ENCODE peak calls at places on chromosomes 4 and X, in five cellular contexts. N is T-helper 1 cell; H is activated naive CD8-positive, alpha-beta T cell treated with anti-CD3 and anti-CD28 coated beads, Interleukin-2, amount 50 U/mL, for 24 hours; X is kidney; U is HTR-8/SVneo. G is an unnamed sample.

GRCh38 chr4:73676136-73676535 is 55.9 kb upstream of the RASSF6 start:
- DNase-seq in H (no peak), N (no peak), X (no peak), U (no peak), G (no peak)

GRCh38 chr4:110120506-110120905 is 77.9 kb downstream of the ELOVL6 start:
- DNase-seq in N (no peak), H (no peak), X (no peak), U (no peak), G (no peak)

GRCh38 chr4:159856451-159856850 is 753.6 kb downstream of the RAPGEF2 start:
- DNase-seq in U (no peak), N (no peak), X (no peak), H (no peak), G (no peak)

GRCh38 chr4:108828620-108829019 is 65.8 kb upstream of the ETNPPL start:
- DNase-seq in U (no peak), X (no peak), N (no peak), H (no peak), G (no peak)

GRCh38 chr4:575281-576141 is 584 bp downstream of the TMEM271 start:
- DNase-seq in U (no peak), N (no peak), X (no peak), H (peak), G (no peak)

GRCh38 chr4:93828332-93828829 is at the start of gene ATOH1:
- DNase-seq in U (no peak), H (no peak), X (no peak), N (no peak), G (no peak)

GRCh38 chr4:114132830-114133229 is 153.4 kb upstream of the ARSJ start:
- DNase-seq in N (no peak), H (no peak), X (no peak), U (no peak), G (no peak)

GRCh38 chr4:105145913-105146285 is 777 bp upstream of the TET2 start:
- DNase-seq in U (no peak), H (peak), N (peak), X (peak), G (no peak)

GRCh38 chr4:86848732-86849617 is at the start of gene SLC10A6:
- DNase-seq in N (no peak), H (no peak), X (no peak), U (no peak), G (no peak)

GRCh38 chrX:63470506-63470905 is 119.4 kb upstream of the SPIN4 start:
- DNase-seq in X (no peak), U (no peak), H (no peak), N (no peak), G (no peak)

GRCh38 chr4:111066887-111067286 is 444.0 kb upstream of the PITX2 start:
- DNase-seq in H (no peak), X (no peak), U (no peak), N (no peak), G (no peak)

GRCh38 chr4:100314057-100314456 is 123.8 kb upstream of the DDIT4L start:
- DNase-seq in H (no peak), U (no peak), X (no peak), N (no peak), G (no peak)

GRCh38 chrX:154526901-154527675 is 11.1 kb upstream of the FAM3A start:
- DNase-seq in H (peak), X (peak), N (no peak), U (no peak), G (peak)

GRCh38 chr4:122584517-122584916 is 36.3 kb downstream of the IL21 start:
- DNase-seq in U (no peak), H (no peak), N (no peak), X (no peak), G (peak)

GRCh38 chrX:148530464-148531077 is 30.2 kb downstream of the AFF2 start:
- DNase-seq in U (no peak), X (no peak), N (no peak), H (peak), G (peak)

GRCh38 chr4:8840006-8840793 is 31.4 kb downstream of the HMX1 start:
- DNase-seq in X (peak), N (no peak), U (no peak), H (no peak), G (no peak)

GRCh38 chrX:42694260-42694815 is 83.6 kb downstream of the PPP1R2C start:
- DNase-seq in N (no peak), H (no peak), U (no peak), X (no peak), G (peak)

GRCh38 chrX:102863735-102864134 is 73.3 kb upstream of the RAB40AL start:
- DNase-seq in U (peak), X (peak), H (peak), N (peak), G (peak)

GRCh38 chrX:131763674-131764073 is 219.8 kb downstream of the OR13H1 start:
- DNase-seq in X (no peak), N (no peak), H (no peak), U (no peak), G (no peak)

GRCh38 chr4:14152834-14153519 is 525.5 kb upstream of the BOD1L1 start:
- DNase-seq in U (no peak), X (no peak), H (no peak), N (no peak), G (no peak)

GRCh38 chrX:85506871-85507270 is 127.4 kb upstream of the POF1B start:
- DNase-seq in N (no peak), H (no peak), U (no peak), X (no peak), G (no peak)

GRCh38 chr4:107825072-107825789 is 499 bp downstream of the SGMS2 start:
- DNase-seq in U (peak), N (no peak), X (peak), H (no peak), G (peak)

GRCh38 chrX:107450823-107451509 is 1.5 kb downstream of the FRMPD3 start:
- DNase-seq in U (no peak), N (no peak), X (no peak), H (no peak), G (no peak)

GRCh38 chr4:176475091-176475490 is 155.3 kb downstream of the SPCS3 start:
- DNase-seq in N (no peak), X (no peak), H (no peak), U (no peak), G (no peak)

GRCh38 chr4:183507928-183508327 is 3.1 kb downstream of the ING2 start:
- DNase-seq in U (no peak), X (no peak), H (no peak), N (no peak), G (no peak)

GRCh38 chr4:150325872-150326271 is 247.6 kb downstream of the DCLK2 start:
- DNase-seq in X (no peak), U (no peak), H (no peak), N (no peak), G (no peak)

GRCh38 chrX:111328858-111329257 is 58.6 kb upstream of the CAPN6 start:
- DNase-seq in U (no peak), N (no peak), X (no peak), H (no peak), G (no peak)

GRCh38 chr4:141391771-141392170 is 171.1 kb downstream of the ZNF330 start:
- DNase-seq in N (no peak), X (no peak), H (no peak), U (no peak), G (no peak)

GRCh38 chr4:139416073-139416673 is 37.7 kb upstream of the RAB33B start:
- DNase-seq in X (no peak), U (peak), H (no peak), N (no peak), G (peak)

GRCh38 chrX:23907106-23907495 is 637 bp downstream of the APOO start:
- DNase-seq in N (no peak), X (no peak), U (no peak), H (no peak), G (no peak)

GRCh38 chrX:10310502-10310901 is 153.7 kb downstream of the CLCN4 start:
- DNase-seq in N (no peak), U (no peak), X (no peak), H (no peak), G (no peak)

GRCh38 chr4:143616771-143617170 is 83.7 kb downstream of the FREM3 start:
- DNase-seq in H (peak), N (no peak), U (peak), X (no peak), G (peak)

GRCh38 chr4:141999446-142000143 is 363.2 kb downstream of the IL15 start:
- DNase-seq in N (no peak), X (no peak), H (no peak), U (no peak), G (no peak)

GRCh38 chrX:138710311-138710791 is 1.2 kb downstream of the FGF13 start:
- DNase-seq in N (no peak), H (no peak), X (peak), U (no peak), G (no peak)

GRCh38 chrX:134718329-134719317 is 60.4 kb upstream of the PLAC1 start:
- DNase-seq in N (no peak), H (peak), U (peak), X (no peak), G (peak)

GRCh38 chrX:35726176-35726575 is 72.0 kb upstream of the MAGEB16 start:
- DNase-seq in U (no peak), X (no peak), H (no peak), N (no peak), G (no peak)

GRCh38 chr4:7909966-7910720 is 29.5 kb downstream of the AFAP1 start:
- DNase-seq in H (no peak), N (no peak), U (no peak), X (no peak), G (no peak)

GRCh38 chr4:107721436-107722090 is 1.5 kb upstream of the PAPSS1 start:
- DNase-seq in X (peak), U (no peak), N (no peak), H (peak), G (no peak)

GRCh38 chr4:2432991-2433530 is 14.3 kb downstream of the CFAP99 start:
- DNase-seq in X (peak), H (no peak), U (peak), N (no peak), G (no peak)

G was measured in COLO829.